ENCODE peak calls at places on chromosomes 11 and 22, in five cellular contexts. O is MCF 10A, P is GM12865, Z is GM13977, M is sigmoid colon. Q is an unnamed sample.

GRCh38 chr22:20126284-20127029 is 5.1 kb upstream of the ZDHHC8 start:
- DNase-seq in O (no peak), P (no peak), Z (no peak), M (no peak), Q (no peak)

GRCh38 chr11:77171885-77172665 is 44.0 kb downstream of the MYO7A start:
- DNase-seq in O (no peak), P (no peak), Z (no peak), M (no peak), Q (peak)

GRCh38 chr11:87453531-87454089 is 415.9 kb downstream of the TMEM135 start:
- DNase-seq in O (no peak), P (no peak), Z (no peak), M (no peak), Q (no peak)

GRCh38 chr22:48819232-48819631 is 1008.4 kb downstream of the BRD1 start:
- DNase-seq in O (no peak), P (no peak), Z (no peak), M (no peak), Q (no peak)

GRCh38 chr22:20577045-20577444 is 69.6 kb downstream of the MED15 start:
- DNase-seq in O (no peak), P (no peak), Z (no peak), M (no peak), Q (no peak)

GRCh38 chr11:112255075-112255739 is 5.5 kb downstream of the PLET1 start:
- DNase-seq in O (peak), P (no peak), Z (no peak), M (no peak), Q (no peak)

GRCh38 chr11:69791266-69791665 is 16.1 kb upstream of the FGF4 start:
- DNase-seq in O (peak), P (no peak), Z (no peak), M (no peak), Q (no peak)

GRCh38 chr11:106076421-106076922 is 675 bp downstream of the KBTBD3 start:
- DNase-seq in O (no peak), P (no peak), Z (no peak), M (peak), Q (peak)

GRCh38 chr11:6569706-6570105 is 33.7 kb downstream of the RRP8 start:
- DNase-seq in O (no peak), P (no peak), Z (no peak), M (no peak), Q (no peak)

GRCh38 chr11:33585564-33585963 is 115.1 kb downstream of the C11orf91 start:
- DNase-seq in O (peak), P (no peak), Z (no peak), M (no peak), Q (no peak)

GRCh38 chr22:45863981-45864751 is 112.8 kb downstream of the WNT7B start:
- DNase-seq in O (peak), P (peak), Z (peak), M (peak), Q (peak)

GRCh38 chr11:61602775-61603569 is 22.1 kb upstream of the SYT7 start:
- DNase-seq in O (peak), P (no peak), Z (no peak), M (peak), Q (peak)

GRCh38 chr11:108680267-108680666 is 15.4 kb downstream of the DDX10 start:
- DNase-seq in O (no peak), P (no peak), Z (no peak), M (no peak), Q (no peak)

GRCh38 chr22:46572911-46573780 is 35.7 kb upstream of the CELSR1 start:
- DNase-seq in O (no peak), P (no peak), Z (no peak), M (peak), Q (no peak)

GRCh38 chr11:66696186-66696585 is 18.5 kb upstream of the RBM4B start:
- DNase-seq in O (no peak), P (no peak), Z (no peak), M (no peak), Q (no peak)

GRCh38 chr22:19989725-19990067 is 26.9 kb downstream of the ARVCF start:
- DNase-seq in O (no peak), P (no peak), Z (no peak), M (no peak), Q (no peak)

GRCh38 chr11:48122246-48122645 is 94.4 kb upstream of the OR4B1 start:
- DNase-seq in O (no peak), P (no peak), Z (no peak), M (no peak), Q (no peak)

GRCh38 chr11:112837162-112837826 is 123.9 kb upstream of the NCAM1 start:
- DNase-seq in O (peak), P (peak), Z (no peak), M (no peak), Q (no peak)

GRCh38 chr22:44360686-44361381 is 48.1 kb upstream of the SHISAL1 start:
- DNase-seq in O (peak), P (no peak), Z (no peak), M (peak), Q (no peak)

GRCh38 chr11:94864646-94865045 is 96.5 kb downstream of the AMOTL1 start:
- DNase-seq in O (no peak), P (no peak), Z (no peak), M (no peak), Q (no peak)

GRCh38 chr22:43435851-43436535 is 24.2 kb downstream of the MPPED1 start:
- DNase-seq in O (peak), P (no peak), Z (no peak), M (no peak), Q (no peak)

GRCh38 chr11:4181780-4182721 is 87.5 kb downstream of the RRM1 start:
- DNase-seq in O (peak), P (peak), Z (peak), M (no peak), Q (peak)

GRCh38 chr11:101510608-101511007 is 73.2 kb downstream of the TRPC6 start:
- DNase-seq in O (no peak), P (no peak), Z (no peak), M (no peak), Q (no peak)

GRCh38 chr11:73972620-73973449 is 9.8 kb downstream of the UCP2 start:
- DNase-seq in O (no peak), P (no peak), Z (no peak), M (peak), Q (no peak)

GRCh38 chr11:83773950-83774880 is 488.0 kb upstream of the CCDC90B start:
- DNase-seq in O (peak), P (no peak), Z (no peak), M (no peak), Q (no peak)

GRCh38 chr11:103808246-103808645 is 228.2 kb upstream of the DDI1 start:
- DNase-seq in O (no peak), P (no peak), Z (no peak), M (no peak), Q (no peak)

GRCh38 chr11:43984519-43985385 is 42.3 kb downstream of the C11orf96 start:
- DNase-seq in O (no peak), P (no peak), Z (no peak), M (no peak), Q (no peak)

GRCh38 chr11:57310630-57311086 is 14.1 kb downstream of the TNKS1BP1 start:
- DNase-seq in O (peak), P (no peak), Z (no peak), M (no peak), Q (no peak)

GRCh38 chr11:64356498-64357411 is 2.2 kb upstream of the RPS6KA4 start:
- DNase-seq in O (peak), P (peak), Z (no peak), M (no peak), Q (peak)

GRCh38 chr11:47726878-47727514 is 11.8 kb upstream of the AGBL2 start:
- DNase-seq in O (no peak), P (no peak), Z (no peak), M (no peak), Q (no peak)

GRCh38 chr11:8219257-8220021 is 44.2 kb downstream of the LMO1 start:
- DNase-seq in O (peak), P (peak), Z (peak), M (no peak), Q (peak)

GRCh38 chr11:35937751-35938150 is 6.1 kb upstream of the LDLRAD3 start:
- DNase-seq in O (no peak), P (no peak), Z (no peak), M (no peak), Q (no peak)

GRCh38 chr22:25489947-25490346 is 74.5 kb upstream of the GRK3 start:
- DNase-seq in O (no peak), P (no peak), Z (no peak), M (no peak), Q (no peak)

GRCh38 chr22:37848587-37849088 is 581 bp upstream of the EIF3L start:
- DNase-seq in O (peak), P (peak), Z (no peak), M (no peak), Q (no peak)

GRCh38 chr11:69383372-69383771 is 89.4 kb downstream of the MYEOV start:
- DNase-seq in O (no peak), P (no peak), Z (no peak), M (no peak), Q (no peak)

GRCh38 chr11:111047376-111047775 is 198.1 kb upstream of the POU2AF2 start:
- DNase-seq in O (no peak), P (no peak), Z (no peak), M (no peak), Q (peak)

DNA sequence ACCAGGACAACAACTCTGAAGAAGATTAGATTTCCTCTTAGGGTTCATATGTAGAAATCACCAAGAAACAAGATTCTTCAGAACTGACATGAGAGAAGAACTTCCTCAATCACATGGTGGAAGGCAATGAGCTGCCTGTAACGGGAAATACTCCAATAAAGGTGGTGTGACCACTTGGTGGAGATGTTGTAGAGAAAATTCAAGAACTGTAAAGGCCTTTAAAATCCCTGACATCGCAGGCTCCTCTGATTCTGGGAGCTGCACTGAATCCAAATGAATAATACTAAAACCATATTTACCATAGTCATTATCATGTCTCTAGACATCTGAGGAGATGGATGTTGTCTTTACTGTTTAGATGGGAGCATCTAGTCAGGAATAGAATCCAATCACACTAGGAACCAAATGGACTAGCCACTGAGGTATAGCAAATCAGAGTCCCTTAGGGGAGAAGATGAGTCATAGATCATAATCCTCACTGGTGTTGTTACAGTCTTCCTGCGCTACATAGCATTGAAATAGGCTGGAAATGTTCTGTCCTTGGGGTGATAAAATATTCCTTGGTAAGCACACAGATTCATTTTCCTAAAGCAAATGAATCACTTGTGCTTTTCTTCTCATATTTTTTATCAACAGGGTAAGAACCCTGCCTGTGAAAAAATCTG is 321.6 kb upstream of the TENM4 start:
- DNase-seq in O (peak), P (no peak), Z (no peak), M (no peak), Q (no peak)
- TF ChIP-seq CTCF in O (no peak), P (no peak), Z (no peak), M (no peak), Q (no peak)

GRCh38 chr11:11894486-11894885 is 52.7 kb downstream of the USP47 start:
- DNase-seq in O (no peak), P (no peak), Z (no peak), M (no peak), Q (no peak)
- TF ChIP-seq CTCF in O (no peak), P (no peak), Z (no peak), M (no peak), Q (no peak)

GRCh38 chr11:1171985-1172728 is 14.4 kb downstream of the MUC5AC start:
- DNase-seq in O (no peak), P (no peak), Z (no peak), M (no peak), Q (no peak)
- TF ChIP-seq CTCF in O (no peak), P (no peak), Z (no peak), M (no peak), Q (no peak)

DNA sequence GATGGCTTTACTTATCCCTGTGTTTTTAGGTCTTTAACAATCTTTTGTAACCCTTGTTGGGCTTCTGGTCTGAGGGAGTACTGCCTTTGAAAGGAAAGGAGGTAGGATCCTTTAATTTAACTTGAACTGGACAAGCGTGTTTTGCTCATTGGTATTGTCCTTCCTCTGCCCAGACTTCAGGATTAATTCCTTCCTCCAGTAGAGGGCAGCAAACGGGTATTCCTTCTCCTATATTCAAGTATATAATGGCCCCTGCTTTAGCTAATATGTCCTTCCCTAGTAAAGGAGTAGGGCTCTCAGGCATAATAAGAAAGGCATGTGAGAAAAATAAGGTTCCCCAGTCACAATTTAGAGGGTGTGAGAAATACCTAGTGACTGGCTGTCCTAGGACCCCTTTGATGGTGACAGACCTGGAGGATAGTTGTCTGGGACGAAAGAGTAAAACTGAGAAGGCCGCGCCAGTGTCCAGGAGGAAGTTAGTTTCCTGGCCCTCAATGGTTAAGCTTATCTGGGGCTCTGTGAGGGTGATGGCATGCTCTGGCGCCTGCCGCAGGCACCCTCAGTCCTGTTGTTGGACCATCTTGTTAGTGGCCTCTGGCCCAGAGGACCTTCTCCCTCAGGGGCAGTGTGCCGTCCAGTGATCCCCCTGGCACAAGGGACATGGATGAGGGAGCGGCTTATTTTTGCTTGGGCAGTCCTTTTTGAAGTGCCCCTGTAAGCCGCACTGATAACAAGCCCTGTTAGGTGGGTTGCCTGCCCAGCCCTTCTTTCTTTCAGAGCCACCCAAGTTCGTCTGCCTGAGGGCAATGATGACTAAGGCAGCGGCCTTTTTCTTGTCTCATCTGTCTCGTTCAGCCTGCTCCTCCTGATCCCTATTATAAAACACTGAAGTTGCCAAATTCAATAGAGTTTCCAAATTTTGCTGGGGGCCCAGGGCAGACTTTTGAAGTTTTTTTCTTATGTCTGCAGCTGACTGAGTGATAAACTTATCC is 51.8 kb downstream of the C11orf71 start:
- DNase-seq in O (peak), P (peak), Z (peak), M (no peak), Q (peak)
- TF ChIP-seq CTCF in O (peak), P (peak), Z (peak), M (peak), Q (peak)

GRCh38 chr22:21642584-21643448 is 714 bp downstream of the SDF2L1 start:
- DNase-seq in O (peak), P (peak), Z (peak), M (no peak), Q (peak)

GRCh38 chr22:21640810-21641209 is 1.3 kb upstream of the SDF2L1 start:
- DNase-seq in O (no peak), P (no peak), Z (peak), M (no peak), Q (no peak)

GRCh38 chr22:21641417-21641794 is 696 bp upstream of the SDF2L1 start:
- DNase-seq in O (peak), P (peak), Z (peak), M (no peak), Q (peak)

GRCh38 chr22:21641795-21642583 is at the start of gene SDF2L1:
- DNase-seq in O (peak), P (peak), Z (peak), M (peak), Q (peak)

DNA sequence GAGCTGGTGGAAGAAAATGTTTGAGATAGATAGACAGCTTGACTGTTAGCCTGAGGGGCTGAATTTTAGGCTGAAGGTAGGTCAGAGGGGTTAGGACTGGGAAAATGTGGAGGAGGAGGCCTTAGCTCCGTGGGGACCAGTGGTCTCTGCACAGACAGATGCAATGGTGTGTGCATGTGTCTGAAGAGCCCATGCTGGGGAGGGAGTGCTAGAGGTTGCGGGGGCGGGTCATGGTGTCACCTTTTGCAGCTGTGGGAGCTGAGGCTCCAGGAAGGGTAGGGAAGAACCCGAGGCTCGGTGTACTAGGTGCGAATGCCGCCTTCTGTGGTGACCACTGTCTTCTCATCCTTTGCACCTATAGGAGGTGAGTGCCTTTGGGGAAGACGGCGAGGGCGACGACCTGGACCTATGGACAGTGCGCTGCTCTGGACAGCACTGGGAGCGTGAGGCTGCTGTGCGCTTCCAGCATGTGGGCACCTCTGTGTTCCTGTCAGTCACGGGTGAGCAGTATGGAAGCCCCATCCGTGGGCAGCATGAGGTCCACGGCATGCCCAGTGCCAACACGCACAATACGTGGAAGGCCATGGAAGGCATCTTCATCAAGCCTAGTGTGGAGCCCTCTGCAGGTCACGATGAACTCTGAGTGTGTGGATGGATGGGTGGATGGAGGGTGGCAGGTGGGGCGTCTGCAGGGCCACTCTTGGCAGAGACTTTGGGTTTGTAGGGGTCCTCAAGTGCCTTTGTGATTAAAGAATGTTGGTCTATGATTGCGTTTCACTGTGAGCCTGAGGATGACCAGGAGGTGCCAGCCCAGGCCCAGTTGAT is 1.6 kb downstream of the SDF2L1 start:
- DNase-seq in O (no peak), P (no peak), Z (no peak), M (no peak), Q (no peak)
- TF ChIP-seq CTCF in O (no peak), P (peak), Z (peak), M (no peak), Q (no peak)

GRCh38 chr11:27720277-27720830 is 20.1 kb upstream of the BDNF start:
- DNase-seq in O (peak), P (peak), Z (peak), M (no peak), Q (peak)

GRCh38 chr11:27723685-27724084 is 23.4 kb upstream of the BDNF start:
- DNase-seq in O (no peak), P (no peak), Z (no peak), M (no peak), Q (no peak)

GRCh38 chr11:27722117-27722844 is 22.0 kb upstream of the BDNF start:
- DNase-seq in O (no peak), P (peak), Z (peak), M (no peak), Q (peak)

GRCh38 chr11:27721505-27722116 is 21.4 kb upstream of the BDNF start:
- DNase-seq in O (no peak), P (no peak), Z (no peak), M (no peak), Q (no peak)

GRCh38 chr11:27722945-27723344 is 22.7 kb upstream of the BDNF start:
- DNase-seq in O (no peak), P (no peak), Z (peak), M (no peak), Q (peak)
- TF ChIP-seq CTCF in O (no peak), P (no peak), Z (no peak), M (no peak), Q (no peak)

DNA sequence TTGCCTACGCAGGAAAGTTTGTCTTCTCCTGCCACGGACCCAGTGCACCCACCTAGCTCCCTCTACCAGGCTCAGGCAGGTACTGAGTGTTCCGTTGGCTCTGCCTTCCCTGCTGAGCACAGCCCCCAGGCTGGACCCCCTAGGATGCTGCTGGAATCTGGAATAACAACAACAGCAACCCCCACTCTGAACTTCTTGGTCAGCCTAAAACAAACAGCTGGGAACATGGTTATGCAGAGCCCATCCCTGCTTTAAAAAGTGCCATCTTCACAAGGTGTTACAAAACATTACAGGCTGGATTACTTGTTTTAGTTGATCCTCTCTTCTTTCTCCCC is 1.8 kb downstream of the OPCML start:
- DNase-seq in O (no peak), P (no peak), Z (no peak), M (no peak), Q (no peak)
- TF ChIP-seq CTCF in O (no peak), P (no peak), Z (no peak), M (no peak), Q (peak)

GRCh38 chr11:128985880-128986279 is 43.2 kb upstream of the TP53AIP1 start:
- DNase-seq in O (no peak), P (no peak), Z (no peak), M (no peak), Q (no peak)

GRCh38 chr11:128981254-128981653 is 38.6 kb upstream of the TP53AIP1 start:
- DNase-seq in O (peak), P (no peak), Z (no peak), M (no peak), Q (no peak)
- TF ChIP-seq CTCF in O (no peak), P (no peak), Z (no peak), M (no peak), Q (no peak)